ENCODE peak calls at places on chromosome 3, in seven cellular contexts. One of them, this sample, is unnamed.

GRCh38 chr3:115785782-115786181 is 162.5 kb downstream of the GAP43 start:
- DNase-seq in GM12878: no peak
- DNase-seq in H1: no peak
- DNase-seq in HepG2: no peak
- DNase-seq in NT2/D1: no peak
- DNase-seq in SK-N-SH: no peak
- DNase-seq in K562: no peak
- DNase-seq in this sample: no peak

GRCh38 chr3:93843981-93844380 is 129.7 kb downstream of the PROS1 start:
- DNase-seq in GM12878: no peak
- DNase-seq in H1: no peak
- DNase-seq in HepG2: no peak
- DNase-seq in NT2/D1: peak; percentile 39
- DNase-seq in SK-N-SH: no peak
- DNase-seq in K562: peak; percentile 7
- DNase-seq in this sample: peak; percentile 16

GRCh38 chr3:173659972-173660371 is 262.4 kb downstream of the NLGN1 start:
- DNase-seq in GM12878: no peak
- DNase-seq in H1: no peak
- DNase-seq in HepG2: no peak
- DNase-seq in NT2/D1: no peak
- DNase-seq in SK-N-SH: no peak
- DNase-seq in K562: no peak
- DNase-seq in this sample: no peak

GRCh38 chr3:184168363-184169120 is 6.1 kb upstream of the AP2M1 start:
- DNase-seq in GM12878: no peak
- DNase-seq in H1: no peak
- DNase-seq in HepG2: no peak
- DNase-seq in NT2/D1: no peak
- DNase-seq in SK-N-SH: no peak
- DNase-seq in K562: no peak
- DNase-seq in this sample: no peak

GRCh38 chr3:127337911-127338531 is 50.2 kb upstream of the PRR20G start:
- DNase-seq in GM12878: no peak
- DNase-seq in H1: no peak
- DNase-seq in HepG2: no peak
- DNase-seq in NT2/D1: no peak
- DNase-seq in SK-N-SH: no peak
- DNase-seq in K562: no peak
- DNase-seq in this sample: no peak

GRCh38 chr3:108862865-108863798 is 40.5 kb downstream of the TRAT1 start:
- DNase-seq in GM12878: no peak
- DNase-seq in H1: no peak
- DNase-seq in HepG2: no peak
- DNase-seq in NT2/D1: no peak
- DNase-seq in SK-N-SH: no peak
- DNase-seq in K562: no peak
- DNase-seq in this sample: peak; percentile 81

GRCh38 chr3:1611824-1612223 is 486.8 kb upstream of the CNTN4 start:
- DNase-seq in GM12878: no peak
- DNase-seq in H1: no peak
- DNase-seq in HepG2: no peak
- DNase-seq in NT2/D1: no peak
- DNase-seq in SK-N-SH: no peak
- DNase-seq in K562: no peak
- DNase-seq in this sample: no peak

GRCh38 chr3:118909751-118910150 is 124.9 kb downstream of the IGSF11 start:
- DNase-seq in GM12878: no peak
- DNase-seq in H1: no peak
- DNase-seq in HepG2: no peak
- DNase-seq in NT2/D1: no peak
- DNase-seq in SK-N-SH: no peak
- DNase-seq in K562: no peak
- DNase-seq in this sample: no peak

GRCh38 chr3:99084156-99084555 is 182.7 kb upstream of the DCBLD2 start:
- DNase-seq in GM12878: no peak
- DNase-seq in H1: no peak
- DNase-seq in HepG2: no peak
- DNase-seq in NT2/D1: no peak
- DNase-seq in SK-N-SH: no peak
- DNase-seq in K562: no peak
- DNase-seq in this sample: no peak

GRCh38 chr3:4413467-4413866 is 53.6 kb downstream of the SUMF1 start:
- DNase-seq in GM12878: no peak
- DNase-seq in H1: no peak
- DNase-seq in HepG2: no peak
- DNase-seq in NT2/D1: no peak
- DNase-seq in SK-N-SH: no peak
- DNase-seq in K562: no peak
- DNase-seq in this sample: no peak

GRCh38 chr3:145915787-145916186 is 245.2 kb downstream of the PLOD2 start:
- DNase-seq in GM12878: no peak
- DNase-seq in H1: no peak
- DNase-seq in HepG2: no peak
- DNase-seq in NT2/D1: no peak
- DNase-seq in SK-N-SH: no peak
- DNase-seq in K562: no peak
- DNase-seq in this sample: peak; percentile 2

GRCh38 chr3:87855626-87856025 is 203.2 kb downstream of the CGGBP1 start:
- DNase-seq in GM12878: no peak
- DNase-seq in H1: no peak
- DNase-seq in HepG2: no peak
- DNase-seq in NT2/D1: no peak
- DNase-seq in SK-N-SH: no peak
- DNase-seq in K562: peak; percentile 12
- DNase-seq in this sample: no peak

GRCh38 chr3:135991621-135992020 is 26.1 kb downstream of the PPP2R3A start:
- DNase-seq in GM12878: no peak
- DNase-seq in H1: no peak
- DNase-seq in HepG2: no peak
- DNase-seq in NT2/D1: no peak
- DNase-seq in SK-N-SH: no peak
- DNase-seq in K562: no peak
- DNase-seq in this sample: no peak

GRCh38 chr3:38313685-38314084 is 31.6 kb downstream of the SLC22A14 start:
- DNase-seq in GM12878: no peak
- DNase-seq in H1: no peak
- DNase-seq in HepG2: no peak
- DNase-seq in NT2/D1: no peak
- DNase-seq in SK-N-SH: no peak
- DNase-seq in K562: no peak
- DNase-seq in this sample: no peak
- TF ChIP-seq YY1 in GM12878: no peak
- TF ChIP-seq YY1 in H1: no peak
- TF ChIP-seq YY1 in HepG2: no peak
- TF ChIP-seq YY1 in NT2/D1: no peak
- TF ChIP-seq YY1 in SK-N-SH: no peak
- TF ChIP-seq YY1 in K562: no peak
- TF ChIP-seq YY1 in this sample: no peak

GRCh38 chr3:48180530-48181253 is 7.5 kb downstream of the CDC25A start:
- DNase-seq in GM12878: no peak
- DNase-seq in H1: no peak
- DNase-seq in HepG2: no peak
- DNase-seq in NT2/D1: no peak
- DNase-seq in SK-N-SH: no peak
- DNase-seq in K562: no peak
- DNase-seq in this sample: no peak
- TF ChIP-seq YY1 in GM12878: no peak
- TF ChIP-seq YY1 in H1: no peak
- TF ChIP-seq YY1 in HepG2: no peak
- TF ChIP-seq YY1 in NT2/D1: no peak
- TF ChIP-seq YY1 in SK-N-SH: no peak
- TF ChIP-seq YY1 in K562: no peak
- TF ChIP-seq YY1 in this sample: no peak

DNA sequence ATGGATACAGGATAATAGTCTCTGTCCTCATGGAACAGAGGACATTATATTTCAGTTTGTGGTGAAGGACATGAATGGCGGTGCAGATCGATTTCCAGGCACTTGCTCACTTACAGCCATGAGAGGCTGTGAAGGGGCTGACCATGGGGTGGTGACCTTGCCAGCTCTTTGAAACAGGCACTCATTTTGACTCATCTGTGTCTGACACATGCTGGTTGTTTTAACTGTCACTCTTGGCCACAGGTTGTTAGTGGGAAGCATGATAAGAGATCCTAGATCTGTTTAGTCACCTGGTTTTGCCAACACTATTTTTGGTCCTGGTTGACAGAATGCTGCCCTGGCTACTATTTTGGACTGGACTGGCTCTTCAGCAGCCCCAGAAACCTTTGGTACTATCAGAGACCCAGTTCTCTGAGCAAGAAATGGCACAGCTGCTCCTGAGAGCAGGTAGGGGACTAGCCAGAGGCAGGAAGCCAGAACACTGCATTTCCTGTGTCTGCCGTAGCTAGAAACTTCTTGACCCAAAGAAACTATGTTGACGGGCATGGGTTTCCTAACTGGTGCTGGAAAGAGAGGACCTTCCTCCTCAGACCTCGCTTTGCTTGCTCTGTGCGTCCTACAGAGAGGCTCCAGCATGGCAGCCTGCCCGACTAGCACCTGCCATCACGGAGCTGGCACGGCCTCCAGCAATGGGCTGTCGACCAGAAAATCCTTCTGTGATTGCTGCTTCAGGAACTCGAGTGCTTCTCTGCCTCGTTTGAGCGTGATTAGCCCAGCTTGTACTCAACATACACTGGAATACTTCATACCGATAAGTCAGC is 6.3 kb downstream of the PXYLP1 start:
- DNase-seq in GM12878: no peak
- DNase-seq in H1: no peak
- DNase-seq in HepG2: no peak
- DNase-seq in NT2/D1: no peak
- DNase-seq in SK-N-SH: no peak
- DNase-seq in K562: no peak
- DNase-seq in this sample: no peak
- TF ChIP-seq YY1 in GM12878: no peak
- TF ChIP-seq YY1 in H1: no peak
- TF ChIP-seq YY1 in HepG2: no peak
- TF ChIP-seq YY1 in NT2/D1: no peak
- TF ChIP-seq YY1 in SK-N-SH: no peak
- TF ChIP-seq YY1 in K562: no peak
- TF ChIP-seq YY1 in this sample: no peak

GRCh38 chr3:124769462-124769861 is 39.2 kb downstream of the UMPS start:
- DNase-seq in GM12878: no peak
- DNase-seq in H1: no peak
- DNase-seq in HepG2: no peak
- DNase-seq in NT2/D1: no peak
- DNase-seq in SK-N-SH: no peak
- DNase-seq in K562: no peak
- DNase-seq in this sample: no peak

GRCh38 chr3:124767691-124768090 is 37.4 kb downstream of the UMPS start:
- DNase-seq in GM12878: no peak
- DNase-seq in H1: no peak
- DNase-seq in HepG2: no peak
- DNase-seq in NT2/D1: no peak
- DNase-seq in SK-N-SH: no peak
- DNase-seq in K562: no peak
- DNase-seq in this sample: no peak

GRCh38 chr3:124770341-124771082 is 40.3 kb downstream of the UMPS start:
- DNase-seq in GM12878: no peak
- DNase-seq in H1: no peak
- DNase-seq in HepG2: no peak
- DNase-seq in NT2/D1: no peak
- DNase-seq in SK-N-SH: peak; percentile 85
- DNase-seq in K562: peak; percentile 16
- DNase-seq in this sample: no peak

GRCh38 chr3:124767259-124767658 is 37.0 kb downstream of the UMPS start:
- DNase-seq in GM12878: no peak
- DNase-seq in H1: no peak
- DNase-seq in HepG2: no peak
- DNase-seq in NT2/D1: no peak
- DNase-seq in SK-N-SH: no peak
- DNase-seq in K562: no peak
- DNase-seq in this sample: no peak

GRCh38 chr3:124768812-124769211 is 38.6 kb downstream of the UMPS start:
- DNase-seq in GM12878: no peak
- DNase-seq in H1: no peak
- DNase-seq in HepG2: peak; percentile 42
- DNase-seq in NT2/D1: no peak
- DNase-seq in SK-N-SH: peak; percentile 40
- DNase-seq in K562: peak; percentile 38
- DNase-seq in this sample: no peak
- TF ChIP-seq YY1 in GM12878: no peak
- TF ChIP-seq YY1 in H1: no peak
- TF ChIP-seq YY1 in HepG2: no peak
- TF ChIP-seq YY1 in NT2/D1: no peak
- TF ChIP-seq YY1 in SK-N-SH: no peak
- TF ChIP-seq YY1 in K562: no peak
- TF ChIP-seq YY1 in this sample: no peak

DNA sequence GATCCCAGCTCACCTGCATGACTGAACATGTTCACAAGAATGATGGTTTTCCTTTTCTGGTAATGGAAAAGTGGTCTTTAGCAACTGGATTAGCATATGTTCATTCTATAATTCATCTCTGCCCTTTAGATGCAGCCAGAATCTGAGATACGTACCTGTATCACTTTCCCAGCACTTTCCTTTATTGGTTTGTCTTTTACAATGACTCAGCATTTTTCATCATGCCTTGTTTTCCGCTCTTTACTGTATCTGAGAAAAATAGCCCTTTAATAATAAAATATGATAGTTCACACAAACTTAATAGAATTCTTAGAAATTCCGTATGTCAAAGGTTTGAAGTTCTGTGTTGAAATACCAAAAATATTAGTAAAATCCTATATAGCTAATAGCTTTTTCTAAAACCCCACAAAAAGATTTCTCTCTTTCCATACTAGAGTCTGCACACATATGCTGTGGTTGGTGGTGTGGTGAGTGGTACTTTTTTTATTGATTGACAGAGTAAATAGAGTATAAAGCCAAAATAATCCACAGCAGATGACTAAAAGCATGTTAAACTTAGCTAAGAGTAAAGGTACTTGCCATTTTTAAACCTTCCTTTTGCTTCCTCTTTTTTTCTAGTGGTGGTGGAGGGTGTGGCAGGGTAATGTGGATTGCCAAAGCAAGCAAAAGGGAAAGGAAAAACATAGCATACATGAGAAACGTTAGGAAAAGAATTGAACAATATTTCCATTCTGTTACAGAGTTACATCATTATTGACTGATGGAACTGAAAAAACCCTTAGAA is 328.9 kb upstream of the RBMS3 start:
- DNase-seq in GM12878: no peak
- DNase-seq in H1: no peak
- DNase-seq in HepG2: no peak
- DNase-seq in NT2/D1: no peak
- DNase-seq in SK-N-SH: no peak
- DNase-seq in K562: no peak
- DNase-seq in this sample: no peak
- TF ChIP-seq YY1 in GM12878: no peak
- TF ChIP-seq YY1 in H1: no peak
- TF ChIP-seq YY1 in HepG2: no peak
- TF ChIP-seq YY1 in NT2/D1: no peak
- TF ChIP-seq YY1 in SK-N-SH: no peak
- TF ChIP-seq YY1 in K562: no peak
- TF ChIP-seq YY1 in this sample: no peak

This sample was measured in HCT116.